ENCODE peak calls at places on chromosomes 6 and 20, in nine cellular contexts. I is CD8-positive, alpha-beta T cell; D is NCI-H1436; K is colonic mucosa; J is ELF-1; L is pons; U is HuH-7; R is GM18507; X is right atrium auricular region. O is an unnamed sample.
A peak's percentile ranks its signal among the peaks of the same experiment; 100 is the strongest.

GRCh38 chr6:47478233-47479155 is 905 bp downstream of the CD2AP start:
- DNase-seq in I (no peak), X (no peak), R (no peak), L (peak; percentile 56), K (no peak), J (peak; percentile 65), D (peak; percentile 34), U (no peak), O (peak; percentile 55)

GRCh38 chr6:42690151-42690702 is 32.2 kb downstream of the PRPH2 start:
- DNase-seq in L (no peak), X (no peak), K (no peak), R (no peak), J (no peak), I (no peak), U (no peak), D (no peak), O (peak; percentile 65)

GRCh38 chr6:2818593-2818992 is 23.1 kb downstream of the SERPINB1 start:
- DNase-seq in D (no peak), K (peak; percentile 28), I (no peak), U (no peak), R (no peak), X (no peak), L (no peak), J (no peak), O (peak; percentile 53)

GRCh38 chr6:4466769-4467480 is 309.3 kb upstream of the CDYL start:
- DNase-seq in R (no peak), J (no peak), D (no peak), L (no peak), U (no peak), K (no peak), I (no peak), X (no peak), O (no peak)

GRCh38 chr6:161327360-161327953 is 53.6 kb upstream of the AGPAT4 start:
- DNase-seq in L (no peak), I (no peak), X (no peak), R (no peak), J (no peak), U (no peak), K (no peak), D (no peak), O (no peak)

GRCh38 chr6:52887912-52888535 is 21.5 kb downstream of the GSTA3 start:
- DNase-seq in J (no peak), D (no peak), K (no peak), R (no peak), U (no peak), I (no peak), X (no peak), L (no peak), O (no peak)

GRCh38 chr6:28794175-28795002 is 129.4 kb downstream of the TRIM27 start:
- DNase-seq in I (no peak), D (no peak), X (no peak), J (peak; percentile 77), K (peak; percentile 29), U (no peak), R (no peak), L (no peak), O (peak; percentile 71)

GRCh38 chr6:144033816-144034540 is 25.9 kb upstream of the PLAGL1 start:
- DNase-seq in X (no peak), L (no peak), J (no peak), U (no peak), D (no peak), I (no peak), R (no peak), K (no peak), O (peak; percentile 66)

GRCh38 chr6:26300359-26300758 is 64.6 kb upstream of the BTN3A2 start:
- DNase-seq in U (no peak), D (no peak), J (no peak), I (no peak), R (no peak), X (no peak), K (no peak), L (no peak), O (no peak)

GRCh38 chr20:46151936-46152335 is 33.8 kb downstream of the CD40 start:
- DNase-seq in D (no peak), K (no peak), X (no peak), I (no peak), U (peak; percentile 81), R (peak; percentile 28), L (no peak), J (peak; percentile 72), O (no peak)

GRCh38 chr20:421685-422250 is 13.7 kb downstream of the RBCK1 start:
- DNase-seq in L (no peak), I (no peak), X (no peak), J (no peak), R (no peak), D (no peak), K (no peak), U (no peak), O (no peak)

GRCh38 chr6:48553449-48553848 is 442.5 kb upstream of the PTCHD4 start:
- DNase-seq in U (no peak), J (no peak), I (no peak), X (no peak), L (no peak), D (no peak), R (no peak), K (no peak), O (no peak)

GRCh38 chr6:13914346-13914745 is 10.4 kb upstream of the RNF182 start:
- DNase-seq in R (no peak), U (no peak), J (no peak), K (no peak), X (no peak), L (peak; percentile 52), I (no peak), D (no peak), O (no peak)

GRCh38 chr20:44355503-44356352 is at the start of gene HNF4A:
- DNase-seq in K (peak; percentile 83), D (no peak), U (peak; percentile 88), J (peak; percentile 46), X (no peak), L (no peak), R (no peak), I (no peak), O (no peak)

GRCh38 chr6:114315841-114316595 is 26.8 kb downstream of the HS3ST5 start:
- DNase-seq in I (no peak), U (no peak), K (no peak), X (no peak), L (no peak), D (no peak), R (no peak), J (no peak), O (no peak)

GRCh38 chr6:169168302-169168630 is 85.4 kb downstream of the THBS2 start:
- DNase-seq in X (no peak), R (no peak), U (no peak), J (no peak), L (no peak), D (no peak), K (no peak), I (no peak), O (no peak)

GRCh38 chr20:63842258-63842657 is 11.2 kb upstream of the ZBTB46 start:
- DNase-seq in X (no peak), R (no peak), I (no peak), L (no peak), K (no peak), D (no peak), J (no peak), U (no peak), O (no peak)

GRCh38 chr20:7667194-7667593 is 273.1 kb downstream of the HAO1 start:
- DNase-seq in L (no peak), U (no peak), J (no peak), R (no peak), I (no peak), X (no peak), D (no peak), K (no peak), O (no peak)

GRCh38 chr20:44031822-44032582 is 117.3 kb downstream of the TOX2 start:
- DNase-seq in L (no peak), U (no peak), R (no peak), J (no peak), D (no peak), I (no peak), X (peak; percentile 23), K (no peak), O (no peak)

GRCh38 chr6:93751969-93752368 is 332.6 kb upstream of the EPHA7 start:
- DNase-seq in D (no peak), U (no peak), R (no peak), X (no peak), I (no peak), J (peak; percentile 1), K (no peak), L (no peak), O (no peak)

GRCh38 chr20:5118220-5119142 is 1.3 kb downstream of the PCNA start:
- DNase-seq in K (no peak), D (no peak), U (no peak), J (no peak), R (no peak), I (no peak), L (no peak), X (no peak), O (no peak)

GRCh38 chr6:166393535-166393823 is 10.7 kb upstream of the MPC1 start:
- DNase-seq in K (no peak), D (no peak), X (no peak), U (no peak), R (no peak), L (no peak), J (peak; percentile 78), I (no peak), O (no peak)

GRCh38 chr6:2531426-2532208 is 219.1 kb downstream of the MYLK4 start:
- DNase-seq in K (no peak), J (no peak), I (no peak), U (no peak), X (no peak), R (no peak), L (no peak), D (no peak), O (peak; percentile 78)

GRCh38 chr6:33850869-33851541 is 47.2 kb upstream of the MLN start:
- DNase-seq in R (no peak), X (no peak), J (no peak), I (no peak), U (no peak), D (no peak), K (no peak), L (no peak), O (no peak)

GRCh38 chr6:144216668-144217218 is 66.4 kb downstream of the STX11 start:
- DNase-seq in D (no peak), U (no peak), R (no peak), I (no peak), J (no peak), X (no peak), K (no peak), L (no peak), O (no peak)

GRCh38 chr6:15426395-15426794 is 180.5 kb downstream of the JARID2 start:
- DNase-seq in J (no peak), D (no peak), K (no peak), R (no peak), L (no peak), X (no peak), U (no peak), I (no peak), O (no peak)

GRCh38 chr20:3778976-3779375 is 2.3 kb downstream of the SPEF1 start:
- DNase-seq in I (no peak), J (peak; percentile 34), K (no peak), U (no peak), L (no peak), R (no peak), D (no peak), X (no peak), O (no peak)

GRCh38 chr6:135052939-135053338 is 1.7 kb downstream of the HBS1L start:
- DNase-seq in K (no peak), X (no peak), R (no peak), I (no peak), L (no peak), J (no peak), U (no peak), D (no peak), O (peak; percentile 7)

GRCh38 chr20:8049321-8049720 is 29.8 kb upstream of the TMX4 start:
- DNase-seq in I (no peak), R (no peak), L (no peak), X (no peak), K (no peak), D (no peak), U (no peak), J (no peak), O (peak; percentile 3)

GRCh38 chr20:9886227-9886626 is 47.4 kb upstream of the PAK5 start:
- DNase-seq in U (no peak), R (no peak), X (no peak), D (no peak), J (no peak), L (no peak), K (no peak), I (no peak), O (no peak)

GRCh38 chr20:47720636-47721427 is 64.4 kb downstream of the SULF2 start:
- DNase-seq in X (no peak), L (no peak), I (no peak), D (no peak), U (no peak), J (no peak), K (no peak), R (no peak), O (peak; percentile 69)